ENCODE peak calls at places on chromosome 21, in six cellular contexts. V is A673, E is mammary epithelial cell, M is BE2C, J is OCI-LY7, K is ascending aorta. H is an unnamed sample. For H3K4me1, the result is how much of the 10 kb centered on the place peaks cover.

GRCh38 chr21:17436626-17437111 is 76.2 kb upstream of the CXADR start:
- DNase-seq in V (no peak), E (no peak), M (no peak), J (no peak), K (no peak), H (no peak)

GRCh38 chr21:36030581-36031189 is 29.6 kb downstream of the SETD4 start:
- DNase-seq in V (no peak), E (no peak), M (no peak), J (no peak), K (no peak), H (peak)

GRCh38 chr21:23452384-23453083 is 2154.7 kb downstream of the MRPL39 start:
- DNase-seq in V (peak), E (no peak), M (peak), J (no peak), K (no peak), H (peak)

GRCh38 chr21:36504067-36505058 is 24.4 kb upstream of the CLDN14 start:
- DNase-seq in V (peak), E (peak), M (peak), J (peak), K (no peak), H (peak)

GRCh38 chr21:35086357-35086756 is 37.3 kb upstream of the RUNX1 start:
- DNase-seq in V (no peak), E (peak), M (no peak), J (no peak), K (no peak), H (no peak)

GRCh38 chr21:35699360-35699759 is 361.0 kb downstream of the SETD4 start:
- DNase-seq in V (no peak), E (no peak), M (no peak), J (no peak), K (no peak), H (no peak)

GRCh38 chr21:23939369-23940065 is 1667.8 kb downstream of the MRPL39 start:
- DNase-seq in V (no peak), E (no peak), M (no peak), J (no peak), K (no peak), H (no peak)

GRCh38 chr21:33761104-33762036 is 119.1 kb downstream of the ITSN1 start:
- DNase-seq in V (peak), E (peak), M (no peak), J (no peak), K (peak), H (peak)

GRCh38 chr21:41403966-41404365 is 22.1 kb upstream of the MX1 start:
- DNase-seq in V (no peak), E (no peak), M (no peak), J (no peak), K (no peak), H (no peak)

GRCh38 chr21:15058718-15059316 is 6.0 kb downstream of the NRIP1 start:
- DNase-seq in V (peak), E (peak), M (no peak), J (no peak), K (no peak), H (no peak)

GRCh38 chr21:31397939-31398338 is 53.9 kb upstream of the TIAM1 start:
- DNase-seq in V (no peak), E (no peak), M (no peak), J (peak), K (no peak), H (no peak)

GRCh38 chr21:31397515-31397926 is 53.5 kb upstream of the TIAM1 start:
- DNase-seq in V (peak), E (peak), M (peak), J (peak), K (no peak), H (no peak)

GRCh38 chr21:31394309-31394708 is 50.2 kb upstream of the TIAM1 start:
- DNase-seq in V (no peak), E (no peak), M (no peak), J (no peak), K (no peak), H (no peak)

GRCh38 chr21:31396399-31396798 is 52.3 kb upstream of the TIAM1 start:
- DNase-seq in V (no peak), E (no peak), M (no peak), J (no peak), K (no peak), H (no peak)

DNA sequence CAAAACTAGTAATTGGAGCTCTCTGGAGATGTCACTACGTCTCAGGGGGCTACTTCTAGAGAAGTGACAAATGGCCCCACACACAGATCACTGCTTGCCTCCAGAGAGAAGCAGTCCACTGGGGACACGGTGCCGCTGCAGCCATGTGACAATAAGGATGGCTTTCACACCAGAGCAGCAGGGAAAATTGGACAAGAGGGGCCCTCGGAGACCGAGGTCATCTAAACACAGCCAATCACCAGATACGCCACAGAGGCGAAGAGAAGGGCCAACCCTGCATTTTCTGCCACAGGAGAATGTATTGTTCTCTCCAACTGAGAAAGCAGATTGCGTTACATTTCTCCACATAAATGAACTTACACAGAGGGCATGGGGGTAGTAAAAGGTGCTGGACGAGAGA is 51.2 kb upstream of the TIAM1 start:
- DNase-seq in V (no peak), E (no peak), M (no peak), J (no peak), K (no peak), H (no peak)
- H3K4me1 ChIP-seq in V (under half), E (under half), M (under half), J (under half), K (under half), H (under half)

GRCh38 chr21:16424331-16424749 is 694.6 kb downstream of the USP25 start:
- DNase-seq in V (no peak), E (peak), M (no peak), J (no peak), K (no peak), H (no peak)
- H3K4me3 ChIP-seq in V (no peak), E (peak), M (peak), J (no peak), K (peak), H (no peak)

DNA sequence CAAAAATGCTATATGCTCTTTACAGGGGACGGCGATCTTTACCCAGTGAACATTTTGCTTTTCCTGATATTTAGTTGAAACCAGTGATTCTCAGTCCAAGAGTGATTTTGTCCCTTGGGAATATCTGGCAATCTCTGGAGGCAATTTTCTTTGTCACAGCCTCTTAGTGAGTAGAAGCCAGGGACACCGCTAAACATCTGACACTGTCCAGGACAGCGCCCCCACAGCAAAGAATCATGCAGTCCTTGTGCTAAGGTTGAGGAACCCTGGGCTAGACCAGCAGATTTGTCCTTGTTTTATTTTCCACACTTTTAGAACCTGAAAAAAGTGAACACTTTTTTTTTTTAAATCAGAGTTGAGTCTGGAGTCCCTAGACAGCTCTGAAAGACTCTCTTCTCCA is 13.1 kb downstream of the EVA1C start:
- DNase-seq in V (peak), E (no peak), M (peak), J (no peak), K (no peak), H (no peak)
- H3K4me1 ChIP-seq in V (under half), E (half or more), M (under half), J (under half), K (under half), H (under half)

GRCh38 chr21:44872266-44872567 is 1.3 kb downstream of the PTTG1IP start:
- DNase-seq in V (no peak), E (no peak), M (no peak), J (peak), K (no peak), H (no peak)

GRCh38 chr21:44871576-44872265 is 1.8 kb downstream of the PTTG1IP start:
- DNase-seq in V (no peak), E (peak), M (no peak), J (no peak), K (peak), H (no peak)

GRCh38 chr21:44872568-44873355 is 728 bp downstream of the PTTG1IP start:
- DNase-seq in V (no peak), E (peak), M (no peak), J (peak), K (no peak), H (no peak)

GRCh38 chr21:44869860-44870747 is 3.4 kb downstream of the PTTG1IP start:
- DNase-seq in V (no peak), E (peak), M (no peak), J (no peak), K (peak), H (peak)

GRCh38 chr21:44870748-44871495 is 2.6 kb downstream of the PTTG1IP start:
- DNase-seq in V (no peak), E (peak), M (no peak), J (no peak), K (no peak), H (no peak)
- H3K4me3 ChIP-seq in V (peak), E (no peak), M (no peak), J (no peak), K (peak), H (no peak)

DNA sequence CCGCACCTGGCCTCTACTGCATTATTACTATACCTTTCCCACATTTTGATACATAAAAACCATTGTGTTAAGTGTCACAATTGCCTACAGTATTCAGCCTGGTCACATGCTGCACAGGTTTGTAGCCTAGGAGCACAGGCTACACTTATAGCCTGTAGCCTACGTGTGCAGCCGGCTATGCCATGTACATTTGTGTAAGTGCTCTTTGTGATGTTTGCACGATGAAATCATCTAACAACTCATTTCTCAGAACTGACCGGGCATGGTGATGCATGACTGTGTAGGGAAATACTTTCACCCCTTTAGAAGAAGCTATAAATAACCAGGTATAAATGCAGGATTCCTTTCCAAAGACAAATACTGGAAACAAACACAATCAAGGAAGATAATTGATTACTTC is 12.1 kb downstream of the ERG start:
- DNase-seq in V (no peak), E (peak), M (no peak), J (no peak), K (peak), H (no peak)
- H3K4me1 ChIP-seq in V (under half), E (half or more), M (under half), J (under half), K (under half), H (under half)

DNA sequence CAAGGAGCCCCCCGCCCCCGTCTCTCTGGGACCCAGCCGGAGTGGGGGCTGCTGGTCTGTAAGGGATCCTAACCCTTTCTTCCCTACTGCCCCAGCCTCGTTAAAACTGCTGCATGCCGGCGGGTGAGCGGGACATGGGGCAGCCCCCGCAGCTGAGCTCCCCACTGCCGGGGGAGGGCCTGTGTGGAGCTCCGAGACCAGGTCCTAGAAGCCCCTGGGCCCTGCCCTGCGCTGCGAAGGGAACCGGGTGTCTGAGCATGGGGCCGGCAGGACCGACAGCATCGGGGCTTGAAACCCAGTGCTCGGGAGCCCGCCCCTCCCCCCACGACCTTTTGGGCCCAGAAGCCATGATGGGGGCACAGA is 9.2 kb upstream of the COL6A1 start:
- DNase-seq in V (no peak), E (no peak), M (no peak), J (no peak), K (peak), H (peak)
- H3K4me3 ChIP-seq in V (peak), E (no peak), M (peak), J (no peak), K (peak), H (peak)

DNA sequence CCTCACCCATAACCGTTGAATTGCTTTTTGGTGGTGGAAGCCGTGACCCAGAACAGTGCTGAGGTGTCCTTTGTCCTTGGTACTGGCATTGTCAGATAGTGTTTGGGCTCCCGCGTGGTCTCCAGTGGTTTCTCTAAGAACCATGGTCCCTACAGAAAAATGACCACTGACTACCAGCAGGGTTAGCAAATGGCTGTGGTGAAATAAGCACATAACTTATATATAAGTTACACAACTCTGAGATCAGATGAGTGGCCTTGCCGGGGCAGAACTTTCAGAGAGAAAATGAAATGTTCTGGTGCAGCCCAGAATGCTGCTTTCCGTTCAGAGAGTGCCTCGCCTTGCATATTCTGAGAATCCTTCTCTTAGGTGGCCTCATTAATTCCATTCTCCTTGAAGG is 5.0 kb downstream of the SLC37A1 start:
- DNase-seq in V (no peak), E (no peak), M (no peak), J (no peak), K (peak), H (no peak)
- H3K4me1 ChIP-seq in V (under half), E (under half), M (under half), J (under half), K (under half), H (under half)

DNA sequence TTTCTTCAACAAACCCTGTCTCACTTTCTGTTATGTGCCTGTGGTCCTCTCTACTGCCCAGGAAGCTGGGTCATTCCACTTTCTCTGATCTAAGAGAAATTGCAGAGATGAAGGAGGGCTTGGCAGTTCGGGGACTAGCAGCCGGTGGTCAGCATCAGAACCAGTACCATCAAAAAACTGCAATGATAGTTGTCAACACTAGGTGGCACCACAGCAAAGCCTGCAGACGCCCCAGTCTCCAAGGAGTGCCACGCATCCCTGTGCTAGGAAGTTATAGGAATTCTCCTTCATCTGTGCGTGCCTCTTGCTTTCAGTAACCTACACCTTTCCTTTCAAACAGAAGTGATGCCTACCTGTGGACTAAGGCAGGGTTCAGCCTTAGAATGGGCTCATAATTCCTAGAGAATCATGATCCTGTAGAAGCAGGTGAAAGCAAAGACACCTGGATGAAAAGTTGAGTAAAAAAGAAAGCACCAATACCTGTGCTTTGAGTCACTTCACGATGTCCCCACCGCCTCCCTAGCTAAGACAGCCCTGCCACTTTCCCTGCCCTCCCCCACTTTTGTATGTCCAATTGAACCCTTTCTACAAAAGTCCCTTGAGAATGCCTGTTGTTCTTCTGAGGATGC is 129.2 kb downstream of the ADAMTS1 start:
- DNase-seq in V (peak), E (peak), M (peak), J (peak), K (no peak), H (peak)
- H3K4me3 ChIP-seq in V (no peak), E (no peak), M (no peak), J (no peak), K (no peak), H (no peak)

H was measured in SJCRH30.